ENCODE peak calls at places on chromosomes 11 and 22, in four cellular contexts. One of them, this sample, is unnamed.

GRCh38 chr11:10287140-10287539 is 6.9 kb downstream of the SBF2 start:
- DNase-seq in skeletal muscle cell: no peak
- DNase-seq in PC-9: no peak
- DNase-seq in IMR-90: peak; percentile 26
- DNase-seq in this sample: no peak

GRCh38 chr11:87878373-87878779 is 296.9 kb downstream of the RAB38 start:
- DNase-seq in IMR-90: peak; percentile 57
- DNase-seq in skeletal muscle cell: peak; percentile 25
- DNase-seq in PC-9: no peak
- DNase-seq in this sample: peak; percentile 27

GRCh38 chr22:27987557-27987956 is 68.5 kb upstream of the PITPNB start:
- DNase-seq in IMR-90: peak; percentile 93
- DNase-seq in skeletal muscle cell: peak; percentile 89
- DNase-seq in PC-9: no peak
- DNase-seq in this sample: peak; percentile 92

GRCh38 chr11:27839226-27839913 is 139.1 kb upstream of the BDNF start:
- DNase-seq in skeletal muscle cell: no peak
- DNase-seq in PC-9: no peak
- DNase-seq in IMR-90: peak; percentile 19
- DNase-seq in this sample: peak; percentile 19

GRCh38 chr11:17405232-17406005 is 17.0 kb upstream of the KCNJ11 start:
- DNase-seq in IMR-90: peak; percentile 7
- DNase-seq in skeletal muscle cell: no peak
- DNase-seq in PC-9: no peak
- DNase-seq in this sample: no peak

GRCh38 chr11:129840236-129840635 is 24.6 kb downstream of the TMEM45B start:
- DNase-seq in PC-9: peak; percentile 89
- DNase-seq in IMR-90: no peak
- DNase-seq in skeletal muscle cell: no peak
- DNase-seq in this sample: no peak

GRCh38 chr11:112806876-112807275 is 154.3 kb upstream of the NCAM1 start:
- DNase-seq in skeletal muscle cell: no peak
- DNase-seq in IMR-90: no peak
- DNase-seq in PC-9: no peak
- DNase-seq in this sample: no peak

GRCh38 chr22:32991353-32992115 is 66.6 kb downstream of the SYN3 start:
- DNase-seq in PC-9: peak; percentile 78
- DNase-seq in skeletal muscle cell: peak; percentile 16
- DNase-seq in IMR-90: no peak
- DNase-seq in this sample: no peak

GRCh38 chr11:16148301-16148787 is 208.0 kb downstream of the SOX6 start:
- DNase-seq in PC-9: no peak
- DNase-seq in skeletal muscle cell: peak; percentile 21
- DNase-seq in IMR-90: no peak
- DNase-seq in this sample: no peak

GRCh38 chr11:121964591-121964990 is 151.4 kb downstream of the BLID start:
- DNase-seq in IMR-90: peak; percentile 64
- DNase-seq in skeletal muscle cell: peak; percentile 25
- DNase-seq in PC-9: no peak
- DNase-seq in this sample: peak; percentile 30

GRCh38 chr22:43419371-43420080 is 7.7 kb downstream of the MPPED1 start:
- DNase-seq in IMR-90: no peak
- DNase-seq in PC-9: no peak
- DNase-seq in skeletal muscle cell: no peak
- DNase-seq in this sample: no peak

GRCh38 chr11:81959341-81959740 is 774.3 kb downstream of the FAM181B start:
- DNase-seq in skeletal muscle cell: no peak
- DNase-seq in PC-9: no peak
- DNase-seq in IMR-90: no peak
- DNase-seq in this sample: no peak

GRCh38 chr11:842370-843002 is at the start of the genes POLR2L and TSPAN4:
- DNase-seq in skeletal muscle cell: peak; percentile 64
- DNase-seq in PC-9: peak; percentile 59
- DNase-seq in IMR-90: peak; percentile 84
- DNase-seq in this sample: peak; percentile 78

GRCh38 chr11:12077535-12078280 is 32.7 kb upstream of the MICAL2 start:
- DNase-seq in skeletal muscle cell: no peak
- DNase-seq in IMR-90: peak; percentile 81
- DNase-seq in PC-9: no peak
- DNase-seq in this sample: peak; percentile 67

DNA sequence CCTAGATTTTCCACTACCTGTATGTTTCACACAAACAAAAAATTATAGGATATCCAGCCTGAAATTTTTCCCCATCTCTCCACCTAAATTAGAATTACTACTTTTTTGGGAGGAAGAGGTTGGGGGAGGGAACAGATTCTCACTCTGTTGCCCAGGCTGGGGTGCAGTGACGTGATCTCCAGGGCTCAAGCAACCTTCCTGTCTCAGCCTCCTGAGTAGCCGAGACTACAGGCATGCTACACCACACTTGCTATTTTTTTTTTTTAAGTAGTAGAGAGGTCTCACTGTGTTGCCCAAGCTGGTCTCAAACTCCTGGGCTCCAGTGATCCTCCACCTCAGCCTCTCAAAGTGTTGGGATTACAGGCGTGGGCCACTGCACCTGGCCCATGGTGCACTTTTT is 9.5 kb downstream of the JAML start:
- DNase-seq in IMR-90: no peak
- DNase-seq in PC-9: no peak
- DNase-seq in skeletal muscle cell: no peak
- DNase-seq in this sample: no peak
- H3K4me3 ChIP-seq in IMR-90: no peak overlapping the region
- H3K4me3 ChIP-seq in PC-9: no peak overlapping the region
- H3K4me3 ChIP-seq in skeletal muscle cell: no peak overlapping the region
- H3K4me3 ChIP-seq in this sample: no peak overlapping the region

DNA sequence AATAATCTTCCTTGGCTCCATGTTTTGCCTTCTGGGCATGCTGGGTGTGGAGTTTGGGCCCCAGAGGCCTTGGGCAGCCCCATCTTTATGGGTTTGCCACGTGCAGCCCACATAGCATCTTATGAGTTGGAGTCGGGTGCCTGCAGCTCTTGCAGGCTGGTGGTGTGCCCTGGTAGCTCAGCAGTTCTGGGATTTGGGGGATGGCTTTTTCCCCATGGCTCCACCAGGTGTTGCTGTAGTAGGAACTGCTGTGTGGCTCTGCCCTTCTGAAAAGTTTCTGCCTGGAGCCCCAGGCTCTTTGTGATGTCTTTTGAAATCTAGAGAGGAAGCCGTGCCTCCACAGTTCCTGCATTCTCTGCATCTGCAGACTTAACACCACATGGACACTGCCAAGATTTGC is 16.8 kb downstream of the EED start:
- DNase-seq in IMR-90: no peak
- DNase-seq in PC-9: no peak
- DNase-seq in skeletal muscle cell: no peak
- DNase-seq in this sample: no peak
- H3K4me3 ChIP-seq in IMR-90: no peak overlapping the region
- H3K4me3 ChIP-seq in PC-9: no peak overlapping the region
- H3K4me3 ChIP-seq in skeletal muscle cell: no peak overlapping the region
- H3K4me3 ChIP-seq in this sample: no peak overlapping the region

GRCh38 chr11:117815262-117815803 is 9.2 kb downstream of the FXYD2 start:
- DNase-seq in IMR-90: no peak
- DNase-seq in PC-9: no peak
- DNase-seq in skeletal muscle cell: no peak
- DNase-seq in this sample: no peak
- H3K4me3 ChIP-seq in IMR-90: no peak overlapping the region
- H3K4me3 ChIP-seq in PC-9: no peak overlapping the region
- H3K4me3 ChIP-seq in skeletal muscle cell: no peak overlapping the region
- H3K4me3 ChIP-seq in this sample: no peak overlapping the region

GRCh38 chr11:69411257-69411924 is 70.1 kb upstream of the LINC01488 start:
- DNase-seq in skeletal muscle cell: no peak
- DNase-seq in PC-9: no peak
- DNase-seq in IMR-90: no peak
- DNase-seq in this sample: no peak
- H3K4me3 ChIP-seq in skeletal muscle cell: no peak overlapping the region
- H3K4me3 ChIP-seq in PC-9: no peak overlapping the region
- H3K4me3 ChIP-seq in IMR-90: no peak overlapping the region
- H3K4me3 ChIP-seq in this sample: no peak overlapping the region